ENCODE peak calls at places on chromosomes 1 and 21, in eight cellular contexts. V, Z, D, I, K, Q, A and P are unnamed samples.

GRCh38 chr21:43911015-43911934 is 46.3 kb downstream of the AGPAT3 start:
- DNase-seq in V (no peak), Z (no peak), D (no peak), I (no peak), K (no peak), Q (no peak), A (peak), P (no peak)

GRCh38 chr1:162056043-162056442 is 13.4 kb upstream of the NOS1AP start:
- DNase-seq in V (peak), Z (peak), D (peak), I (peak), K (peak), Q (no peak), A (peak), P (peak)

GRCh38 chr1:239814306-239814881 is 277.3 kb upstream of the FMN2 start:
- DNase-seq in V (peak), Z (peak), D (peak), I (no peak), K (no peak), Q (no peak), A (peak), P (peak)

GRCh38 chr1:24724345-24725208 is 20.7 kb upstream of the CLIC4 start:
- DNase-seq in V (peak), Z (peak), D (peak), I (no peak), K (no peak), Q (no peak), A (no peak), P (no peak)

GRCh38 chr1:212470059-212470458 is 37.3 kb downstream of the NENF start:
- DNase-seq in V (no peak), Z (peak), D (peak), I (no peak), K (no peak), Q (peak), A (no peak), P (peak)

GRCh38 chr1:195897072-195897471 is 711.2 kb downstream of the KCNT2 start:
- DNase-seq in V (peak), Z (no peak), D (no peak), I (no peak), K (no peak), Q (no peak), A (no peak), P (no peak)

GRCh38 chr1:153538315-153538821 is 2.4 kb downstream of the S100A5 start:
- DNase-seq in V (peak), Z (no peak), D (no peak), I (no peak), K (no peak), Q (no peak), A (no peak), P (no peak)

GRCh38 chr1:100834779-100835645 is 59.6 kb downstream of the EXTL2 start:
- DNase-seq in V (peak), Z (peak), D (peak), I (no peak), K (peak), Q (no peak), A (peak), P (no peak)

GRCh38 chr1:155308493-155309422 is at the start of gene FDPS:
- DNase-seq in V (peak), Z (peak), D (peak), I (peak), K (peak), Q (peak), A (peak), P (peak)
- TF ChIP-seq CTCF in V (no peak), Z (no peak), D (no peak), I (peak), K (no peak), Q (no peak), A (no peak), P (no peak)

DNA sequence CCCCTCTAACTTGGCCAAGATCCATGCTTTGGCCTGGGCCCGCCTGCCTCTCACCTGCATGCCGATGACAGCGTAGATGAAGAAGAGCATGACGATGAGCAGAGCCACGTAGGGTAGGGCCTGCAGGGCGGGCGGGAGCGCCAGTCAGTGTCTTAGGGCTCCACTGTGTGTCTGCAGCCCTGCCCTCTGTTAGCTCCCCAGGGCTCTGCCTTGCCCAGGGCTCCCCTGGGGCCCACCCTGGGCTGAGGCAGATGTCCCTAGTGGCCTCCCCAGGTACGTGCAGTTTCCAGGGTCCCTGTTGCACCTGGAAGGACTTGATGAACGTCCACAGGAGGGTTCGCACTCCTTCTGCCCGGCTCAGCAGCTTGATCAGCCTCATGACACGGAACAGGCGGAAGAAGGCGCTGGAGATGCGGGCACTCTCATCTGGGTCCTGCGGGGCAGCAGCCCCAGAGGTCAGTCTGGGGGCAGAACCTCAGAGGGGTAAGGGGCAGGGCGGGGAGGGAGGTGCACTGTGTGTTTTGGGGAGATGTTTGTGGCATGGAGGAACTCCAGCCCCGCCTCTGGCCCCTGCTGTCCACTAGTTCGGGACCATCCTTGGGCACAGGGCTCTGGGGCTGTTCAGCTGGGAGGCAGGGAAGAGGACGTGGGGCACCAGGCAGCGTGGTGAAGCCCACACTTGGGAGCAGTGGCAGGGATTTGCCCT is 29.8 kb upstream of the KIF21B start:
- DNase-seq in V (peak), Z (no peak), D (no peak), I (no peak), K (no peak), Q (no peak), A (peak), P (no peak)
- TF ChIP-seq CTCF in V (peak), Z (no peak), D (no peak), I (peak), K (peak), Q (no peak), A (peak), P (no peak)

DNA sequence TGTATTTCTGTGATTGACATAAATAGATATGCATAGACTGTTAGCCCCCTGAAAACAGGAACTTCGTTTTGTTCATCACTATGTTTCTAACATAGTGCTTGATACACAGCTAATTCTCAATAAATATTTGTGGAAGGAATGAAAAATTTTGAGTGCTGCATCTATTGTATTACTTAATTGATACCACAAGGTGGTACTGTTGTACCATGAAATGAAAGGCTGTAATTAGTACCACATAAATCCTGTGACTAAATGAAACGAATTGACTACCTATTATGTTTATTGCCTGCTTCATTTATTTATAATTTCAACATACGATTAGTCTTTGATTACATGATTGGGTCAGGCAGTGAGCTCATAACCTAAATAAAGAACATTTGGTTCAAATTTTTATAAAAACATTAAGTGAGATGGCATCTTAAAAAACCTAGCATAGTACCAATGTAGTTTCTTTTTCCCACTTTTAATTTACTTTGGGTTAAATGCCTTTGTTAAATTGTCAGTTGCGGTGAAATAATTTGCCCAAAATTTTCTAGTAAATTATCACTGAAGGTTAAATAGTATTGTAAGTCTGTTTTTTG is 15.0 kb upstream of the TGFB2 start:
- DNase-seq in V (peak), Z (peak), D (peak), I (no peak), K (peak), Q (no peak), A (peak), P (no peak)
- TF ChIP-seq CTCF in V (peak), Z (peak), D (peak), I (peak), K (peak), Q (no peak), A (peak), P (peak)

DNA sequence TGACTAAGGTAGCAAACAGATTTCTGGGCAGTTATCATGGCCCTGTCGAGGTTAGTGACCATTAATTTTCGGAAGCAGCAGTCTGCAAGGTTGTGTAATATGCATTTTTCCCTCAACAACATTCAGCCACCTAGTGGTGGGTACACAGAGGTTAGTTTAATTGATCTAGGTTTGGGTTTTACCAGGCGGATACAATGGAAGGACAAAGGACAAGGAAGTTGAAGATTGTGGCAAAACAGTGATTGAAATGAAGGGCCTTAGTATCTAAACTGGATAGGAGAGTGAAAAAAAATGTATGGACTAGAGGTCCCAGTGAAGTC is 2.6 kb downstream of the ARMH1 start:
- DNase-seq in V (peak), Z (peak), D (peak), I (no peak), K (no peak), Q (no peak), A (peak), P (no peak)
- TF ChIP-seq CTCF in V (peak), Z (peak), D (peak), I (peak), K (peak), Q (no peak), A (peak), P (peak)

GRCh38 chr21:35862969-35863368 is 197.4 kb downstream of the SETD4 start:
- DNase-seq in V (no peak), Z (no peak), D (no peak), I (no peak), K (no peak), Q (no peak), A (no peak), P (no peak)
- TF ChIP-seq CTCF in V (no peak), Z (no peak), D (no peak), I (no peak), K (no peak), Q (no peak), A (no peak), P (no peak)

DNA sequence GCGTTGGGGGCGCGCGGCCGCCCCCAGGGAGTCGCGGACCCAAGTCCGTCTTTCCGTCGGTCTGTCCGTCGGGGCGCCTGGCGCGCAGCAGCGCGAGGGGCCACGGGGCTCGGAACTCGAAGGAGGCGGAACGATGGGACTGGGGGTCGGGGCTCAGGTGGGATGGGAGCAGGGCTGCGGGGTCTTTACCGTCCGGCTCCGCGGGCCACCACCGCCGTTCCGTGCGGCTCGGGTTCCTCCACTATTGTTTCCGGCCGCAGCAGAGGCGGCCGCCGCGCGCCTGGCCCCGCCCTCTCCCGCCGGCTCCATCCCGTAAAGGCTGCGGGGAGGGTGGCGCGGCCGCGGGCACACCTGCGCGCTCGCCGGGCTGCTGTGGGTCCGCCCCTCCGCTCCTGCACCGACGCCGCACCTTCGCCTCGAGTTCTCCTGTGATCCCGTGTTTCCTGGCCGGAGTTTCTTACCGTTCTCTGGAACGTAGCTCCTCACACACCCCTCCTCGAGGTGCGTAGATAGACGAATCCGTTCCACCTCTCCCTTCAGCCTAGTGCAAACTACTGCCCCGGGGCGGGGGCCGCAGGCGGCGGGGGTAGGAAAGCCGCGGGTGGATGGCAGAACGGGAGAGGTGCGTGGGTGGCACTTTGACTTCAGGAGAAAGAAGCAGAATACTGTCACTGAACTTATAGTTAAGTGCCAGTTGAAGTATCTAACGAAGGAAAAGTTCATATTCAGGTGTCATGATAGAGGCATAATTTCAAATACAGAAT is at the start of gene C21orf91:
- DNase-seq in V (peak), Z (peak), D (peak), I (peak), K (peak), Q (peak), A (peak), P (peak)
- TF ChIP-seq CTCF in V (no peak), Z (no peak), D (no peak), I (no peak), K (no peak), Q (no peak), A (no peak), P (no peak)

GRCh38 chr1:6141601-6142000 is 38.5 kb downstream of the CHD5 start:
- DNase-seq in V (peak), Z (peak), D (no peak), I (no peak), K (peak), Q (no peak), A (peak), P (no peak)
- TF ChIP-seq CTCF in V (peak), Z (peak), D (no peak), I (peak), K (peak), Q (no peak), A (peak), P (no peak)

GRCh38 chr1:150579110-150579954 is at the start of gene MCL1:
- DNase-seq in V (peak), Z (peak), D (peak), I (peak), K (peak), Q (no peak), A (peak), P (peak)
- TF ChIP-seq CTCF in V (no peak), Z (no peak), D (no peak), I (no peak), K (no peak), Q (no peak), A (no peak), P (no peak)

GRCh38 chr1:201309420-201309819 is 26.1 kb downstream of the PKP1 start:
- DNase-seq in V (peak), Z (peak), D (peak), I (no peak), K (peak), Q (no peak), A (peak), P (no peak)
- TF ChIP-seq CTCF in V (peak), Z (no peak), D (no peak), I (peak), K (no peak), Q (no peak), A (peak), P (no peak)